ENCODE peak calls at places on chromosome 3, in seven cellular contexts. V is right cardiac atrium, X is fibroblast of lung, T is spleen, L is brain microvascular endothelial cell, Q is neuronal stem cell, U is coronary artery. Z is an unnamed sample.

GRCh38 chr3:171168086-171168485 is 141.6 kb upstream of the SLC2A2 start:
- DNase-seq in U (no peak), V (no peak), T (no peak), Q (no peak), X (peak; percentile 84), L (peak; percentile 10), Z (no peak)

GRCh38 chr3:127647171-127647884 is 18.3 kb downstream of the PODXL2 start:
- DNase-seq in L (no peak), X (no peak), U (peak; percentile 47), V (no peak), Q (no peak), T (no peak), Z (no peak)

GRCh38 chr3:172153335-172153861 is 114.0 kb downstream of the FNDC3B start:
- DNase-seq in X (peak; percentile 100), U (peak; percentile 98), T (peak; percentile 86), Q (no peak), L (peak; percentile 100), V (peak; percentile 95), Z (peak; percentile 90)

GRCh38 chr3:55434789-55435188 is 52.3 kb downstream of the WNT5A start:
- DNase-seq in Q (no peak), L (peak; percentile 12), V (peak; percentile 50), U (no peak), X (no peak), T (no peak), Z (no peak)

GRCh38 chr3:72395654-72396415 is 452.4 kb downstream of the SHQ1 start:
- DNase-seq in Q (no peak), T (no peak), V (no peak), U (no peak), L (no peak), X (peak; percentile 14), Z (no peak)

GRCh38 chr3:72818915-72819314 is 29.3 kb downstream of the SHQ1 start:
- DNase-seq in L (peak; percentile 75), V (no peak), T (no peak), X (peak; percentile 87), Q (no peak), U (no peak), Z (peak; percentile 75)

GRCh38 chr3:155362808-155363689 is 69.6 kb upstream of the STRIT1 start:
- DNase-seq in X (peak; percentile 51), Q (no peak), T (no peak), U (no peak), V (no peak), L (no peak), Z (no peak)

GRCh38 chr3:13501527-13501926 is 21.4 kb downstream of the HDAC11 start:
- DNase-seq in L (no peak), Q (no peak), X (no peak), U (no peak), T (peak; percentile 58), V (peak; percentile 39), Z (no peak)

GRCh38 chr3:150078983-150079739 is 108.5 kb upstream of the PFN2 start:
- DNase-seq in L (peak; percentile 94), X (peak; percentile 98), Q (no peak), T (no peak), V (no peak), U (no peak), Z (peak; percentile 62)

GRCh38 chr3:17030956-17031652 is 146.3 kb downstream of the PLCL2 start:
- DNase-seq in T (no peak), Q (no peak), V (no peak), L (no peak), X (no peak), U (no peak), Z (no peak)

GRCh38 chr3:11556851-11557644 is 86.7 kb downstream of the VGLL4 start:
- DNase-seq in X (peak; percentile 93), L (peak; percentile 97), V (peak; percentile 85), U (no peak), T (no peak), Q (no peak), Z (peak; percentile 61)
- H3K27ac ChIP-seq in X (peak overlapping the region; percentile 56), L (peak overlapping the region; percentile 81), V (no peak overlapping the region), U (peak overlapping the region; percentile 44), T (no peak overlapping the region), Q (no peak overlapping the region), Z (peak overlapping the region; percentile 55)

GRCh38 chr3:191686626-191687025 is 225.7 kb downstream of the PYDC2 start:
- DNase-seq in Q (no peak), U (no peak), L (no peak), T (no peak), X (no peak), V (no peak), Z (no peak)

DNA sequence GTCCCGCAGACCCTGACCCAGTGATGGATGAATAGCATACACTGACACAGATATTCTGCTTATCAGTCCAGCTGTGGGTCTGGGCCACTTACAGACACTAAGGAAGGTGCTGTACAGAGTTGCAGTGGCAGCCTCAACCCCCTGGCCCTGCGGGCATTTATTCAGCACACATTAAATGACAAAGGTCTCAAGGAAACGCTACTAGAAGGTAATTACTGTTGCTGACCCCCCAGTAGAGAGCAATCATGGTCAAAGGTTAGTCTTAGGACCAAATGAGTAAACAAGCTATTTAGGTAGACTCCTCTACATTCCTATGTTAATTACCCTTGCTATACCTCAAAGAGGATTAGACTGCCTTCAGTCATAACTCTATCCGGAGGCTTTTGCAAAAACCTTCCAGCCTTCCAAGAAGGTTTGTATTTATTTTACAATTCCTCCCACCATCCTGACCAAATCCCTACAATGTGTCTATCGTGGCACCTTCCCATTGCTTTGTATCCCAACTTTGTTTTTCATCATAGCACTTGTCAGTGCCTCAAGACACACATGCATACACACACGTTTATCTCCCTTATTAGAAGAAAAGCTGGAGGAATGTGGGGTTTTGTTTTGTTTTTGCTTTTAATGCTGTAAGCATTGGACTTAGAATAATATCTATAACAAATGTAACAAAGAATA is 227.9 kb downstream of the PYDC2 start:
- DNase-seq in U (no peak), V (no peak), X (no peak), T (no peak), Q (no peak), L (no peak), Z (no peak)
- H3K4me3 ChIP-seq in U (no peak overlapping the region), V (no peak overlapping the region), X (no peak overlapping the region), T (no peak overlapping the region), Q (no peak overlapping the region), L (no peak overlapping the region), Z (no peak overlapping the region)

DNA sequence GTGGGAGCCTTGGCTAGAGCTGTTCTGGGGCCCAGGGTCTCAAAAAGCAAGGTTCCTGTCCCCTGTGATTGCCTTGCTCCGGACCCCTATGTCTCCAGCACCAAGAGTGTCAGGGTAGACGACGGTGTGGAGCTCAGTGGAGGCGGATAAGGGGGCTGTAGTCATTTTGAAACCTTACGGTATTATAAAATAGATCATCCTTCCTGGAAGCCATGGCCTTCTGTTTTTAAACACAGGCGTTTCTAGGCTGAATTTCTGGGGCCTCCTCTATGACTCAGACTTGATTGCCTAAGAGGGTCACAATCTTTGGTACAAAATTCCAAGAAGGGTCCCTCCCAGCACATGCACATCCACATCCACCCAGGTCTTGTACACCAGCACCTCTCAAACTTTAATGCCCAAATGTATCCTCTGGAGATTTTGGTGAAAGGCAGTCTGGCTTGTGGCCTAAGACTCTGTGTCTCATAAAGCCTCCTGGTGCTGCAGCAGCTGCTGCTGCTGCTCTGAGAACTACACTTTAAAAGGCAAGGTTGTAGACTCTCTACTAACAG is 70.5 kb upstream of the XCR1 start:
- DNase-seq in V (peak; percentile 52), T (no peak), L (peak; percentile 45), U (no peak), X (no peak), Q (no peak), Z (no peak)
- H3K27ac ChIP-seq in V (peak overlapping the region; percentile 94), T (peak overlapping the region; percentile 90), L (peak overlapping the region; percentile 13), U (peak overlapping the region; percentile 29), X (peak overlapping the region; percentile 93), Q (no peak overlapping the region), Z (peak overlapping the region; percentile 65)

DNA sequence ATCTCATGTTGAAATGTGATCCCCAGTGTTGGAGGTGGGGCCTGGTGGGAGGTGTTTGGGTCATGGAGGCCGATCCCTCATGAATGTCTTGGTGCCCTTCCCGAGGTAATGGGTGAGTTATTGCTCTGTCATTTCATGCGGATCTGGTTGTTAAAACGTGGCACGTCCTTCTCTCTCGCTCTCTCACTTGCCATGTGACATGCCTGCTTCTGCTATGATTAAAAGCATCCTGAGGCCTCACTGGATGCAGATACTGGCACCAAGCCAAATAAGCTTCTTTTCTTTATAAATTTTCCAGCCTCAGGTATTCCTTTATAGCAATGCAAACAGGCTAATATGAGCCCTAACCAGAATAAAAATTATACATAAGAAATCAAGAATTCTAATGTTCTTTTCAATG is 31.7 kb upstream of the HACD2 start:
- DNase-seq in L (no peak), U (no peak), T (no peak), Q (no peak), V (no peak), X (no peak), Z (no peak)
- H3K4me3 ChIP-seq in L (no peak overlapping the region), U (no peak overlapping the region), T (no peak overlapping the region), Q (no peak overlapping the region), V (no peak overlapping the region), X (no peak overlapping the region), Z (peak overlapping the region; percentile 82)

Z was measured in AG04450.